ENCODE peak calls at places on chromosome 19, in five cellular contexts. G is body of pancreas; J is endothelial cell; B is stimulated activated CD4-positive, alpha-beta T cell treated with anti-CD3 and anti-CD28 coated beads, Interleukin-1b, Interleukin-23, amount 100 ng/mL, for 48 hours; T is stomach. O is an unnamed sample.

GRCh38 chr19:19402656-19403372 is 2.7 kb upstream of the GATAD2A start:
- DNase-seq in G (no peak), J (no peak), B (no peak), T (no peak), O (peak)

GRCh38 chr19:11710313-11710712 is 28.4 kb downstream of the ZNF823 start:
- DNase-seq in G (no peak), J (no peak), B (no peak), T (no peak), O (no peak)

GRCh38 chr19:11496391-11497163 is 9.1 kb downstream of the ZNF653 start:
- DNase-seq in G (peak), J (peak), B (peak), T (peak), O (peak)

GRCh38 chr19:14118165-14119051 is 846 bp upstream of the PRKACA start:
- DNase-seq in G (peak), J (no peak), B (peak), T (peak), O (peak)

GRCh38 chr19:34590228-34590627 is 86.7 kb downstream of the SCGB2B2 start:
- DNase-seq in G (no peak), J (no peak), B (no peak), T (no peak), O (no peak)

GRCh38 chr19:5457709-5458108 is 2.5 kb downstream of the ZNRF4 start:
- DNase-seq in G (no peak), J (no peak), B (no peak), T (no peak), O (no peak)

GRCh38 chr19:54096642-54097106 is 3.9 kb downstream of the OSCAR start:
- DNase-seq in G (no peak), J (no peak), B (no peak), T (no peak), O (no peak)

GRCh38 chr19:58334691-58335249 is 8.0 kb downstream of the ZSCAN22 start:
- DNase-seq in G (no peak), J (no peak), B (no peak), T (no peak), O (no peak)

GRCh38 chr19:2413159-2413558 is 14.2 kb downstream of the TIMM13 start:
- DNase-seq in G (no peak), J (no peak), B (no peak), T (no peak), O (no peak)

GRCh38 chr19:7662657-7663056 is 6.2 kb upstream of the RETN start:
- DNase-seq in G (no peak), J (no peak), B (no peak), T (no peak), O (no peak)

GRCh38 chr19:12453495-12453894 is 12.7 kb upstream of the ZNF443 start:
- DNase-seq in G (peak), J (no peak), B (no peak), T (no peak), O (no peak)

GRCh38 chr19:48966541-48967345 is 1.6 kb downstream of the FTL start:
- DNase-seq in G (no peak), J (no peak), B (no peak), T (no peak), O (no peak)

GRCh38 chr19:907183-907853 is 5.7 kb downstream of the R3HDM4 start:
- DNase-seq in G (no peak), J (no peak), B (no peak), T (no peak), O (no peak)

GRCh38 chr19:32908641-32909190 is 39.1 kb upstream of the SLC7A9 start:
- DNase-seq in G (no peak), J (no peak), B (no peak), T (no peak), O (peak)

GRCh38 chr19:30068528-30069395 is 126.7 kb downstream of the URI1 start:
- DNase-seq in G (no peak), J (no peak), B (no peak), T (peak), O (no peak)

GRCh38 chr19:36009220-36009619 is 607 bp upstream of the SYNE4 start:
- DNase-seq in G (peak), J (peak), B (peak), T (peak), O (peak)